ENCODE peak calls at places on chromosome 13, in nine cellular contexts. One of them, this sample, is unnamed.

GRCh38 chr13:98364648-98365047 is 187.6 kb upstream of the RNF113B start:
- DNase-seq in tibial artery: no peak
- DNase-seq in mammary epithelial cell: no peak
- DNase-seq in mucosa of descending colon: no peak
- DNase-seq in left lung: no peak
- DNase-seq in transverse colon: no peak
- DNase-seq in BE2C: no peak
- DNase-seq in fibroblast of lung: no peak
- DNase-seq in cardiac muscle cell: no peak
- DNase-seq in this sample: no peak

GRCh38 chr13:34345601-34345939 is 527.6 kb downstream of the RFC3 start:
- DNase-seq in BE2C: no peak
- DNase-seq in mucosa of descending colon: no peak
- DNase-seq in transverse colon: no peak
- DNase-seq in left lung: no peak
- DNase-seq in cardiac muscle cell: no peak
- DNase-seq in mammary epithelial cell: no peak
- DNase-seq in fibroblast of lung: no peak
- DNase-seq in tibial artery: no peak
- DNase-seq in this sample: no peak

GRCh38 chr13:29522044-29522685 is 73.3 kb downstream of the SLC7A1 start:
- DNase-seq in cardiac muscle cell: no peak
- DNase-seq in mucosa of descending colon: no peak
- DNase-seq in tibial artery: peak; percentile 76
- DNase-seq in BE2C: peak; percentile 73
- DNase-seq in fibroblast of lung: peak; percentile 82
- DNase-seq in left lung: no peak
- DNase-seq in mammary epithelial cell: no peak
- DNase-seq in transverse colon: no peak
- DNase-seq in this sample: no peak

GRCh38 chr13:25898991-25899390 is 152.8 kb downstream of the SHISA2 start:
- DNase-seq in BE2C: no peak
- DNase-seq in fibroblast of lung: no peak
- DNase-seq in cardiac muscle cell: no peak
- DNase-seq in mucosa of descending colon: no peak
- DNase-seq in tibial artery: no peak
- DNase-seq in left lung: no peak
- DNase-seq in mammary epithelial cell: no peak
- DNase-seq in transverse colon: no peak
- DNase-seq in this sample: no peak

GRCh38 chr13:29497137-29497654 is 98.3 kb downstream of the SLC7A1 start:
- DNase-seq in tibial artery: no peak
- DNase-seq in mucosa of descending colon: no peak
- DNase-seq in left lung: no peak
- DNase-seq in fibroblast of lung: peak; percentile 74
- DNase-seq in transverse colon: peak; percentile 30
- DNase-seq in BE2C: no peak
- DNase-seq in mammary epithelial cell: no peak
- DNase-seq in cardiac muscle cell: peak; percentile 45
- DNase-seq in this sample: no peak

GRCh38 chr13:46593403-46593802 is 40.4 kb downstream of the LRCH1 start:
- DNase-seq in BE2C: no peak
- DNase-seq in fibroblast of lung: no peak
- DNase-seq in mucosa of descending colon: no peak
- DNase-seq in mammary epithelial cell: no peak
- DNase-seq in tibial artery: no peak
- DNase-seq in left lung: no peak
- DNase-seq in transverse colon: no peak
- DNase-seq in cardiac muscle cell: no peak
- DNase-seq in this sample: no peak

GRCh38 chr13:30049692-30050091 is 199.3 kb upstream of the UBL3 start:
- DNase-seq in tibial artery: no peak
- DNase-seq in left lung: no peak
- DNase-seq in mucosa of descending colon: no peak
- DNase-seq in transverse colon: no peak
- DNase-seq in BE2C: no peak
- DNase-seq in fibroblast of lung: no peak
- DNase-seq in cardiac muscle cell: peak; percentile 55
- DNase-seq in mammary epithelial cell: peak; percentile 74
- DNase-seq in this sample: no peak

GRCh38 chr13:33616130-33616529 is 201.8 kb upstream of the RFC3 start:
- DNase-seq in left lung: no peak
- DNase-seq in BE2C: no peak
- DNase-seq in transverse colon: no peak
- DNase-seq in fibroblast of lung: no peak
- DNase-seq in mucosa of descending colon: no peak
- DNase-seq in mammary epithelial cell: no peak
- DNase-seq in tibial artery: no peak
- DNase-seq in cardiac muscle cell: no peak
- DNase-seq in this sample: no peak

GRCh38 chr13:113545931-113546516 is 38.5 kb upstream of the TFDP1 start:
- DNase-seq in BE2C: no peak
- DNase-seq in cardiac muscle cell: no peak
- DNase-seq in transverse colon: peak; percentile 4
- DNase-seq in tibial artery: no peak
- DNase-seq in mucosa of descending colon: no peak
- DNase-seq in fibroblast of lung: no peak
- DNase-seq in left lung: peak; percentile 23
- DNase-seq in mammary epithelial cell: no peak
- DNase-seq in this sample: peak; percentile 60

GRCh38 chr13:50421457-50422130 is 406.4 kb downstream of the KCNRG start:
- DNase-seq in mucosa of descending colon: no peak
- DNase-seq in mammary epithelial cell: peak; percentile 51
- DNase-seq in tibial artery: no peak
- DNase-seq in cardiac muscle cell: no peak
- DNase-seq in transverse colon: no peak
- DNase-seq in BE2C: no peak
- DNase-seq in left lung: no peak
- DNase-seq in fibroblast of lung: peak; percentile 38
- DNase-seq in this sample: no peak

GRCh38 chr13:78595458-78595818 is 7.9 kb downstream of the POU4F1 start:
- DNase-seq in BE2C: no peak
- DNase-seq in mucosa of descending colon: no peak
- DNase-seq in fibroblast of lung: peak; percentile 11
- DNase-seq in left lung: no peak
- DNase-seq in mammary epithelial cell: no peak
- DNase-seq in cardiac muscle cell: no peak
- DNase-seq in transverse colon: no peak
- DNase-seq in tibial artery: no peak
- DNase-seq in this sample: no peak

GRCh38 chr13:109436055-109436622 is 350.2 kb downstream of the IRS2 start:
- DNase-seq in transverse colon: no peak
- DNase-seq in BE2C: no peak
- DNase-seq in cardiac muscle cell: no peak
- DNase-seq in fibroblast of lung: no peak
- DNase-seq in mucosa of descending colon: no peak
- DNase-seq in left lung: no peak
- DNase-seq in mammary epithelial cell: peak; percentile 98
- DNase-seq in tibial artery: no peak
- DNase-seq in this sample: peak; percentile 83

DNA sequence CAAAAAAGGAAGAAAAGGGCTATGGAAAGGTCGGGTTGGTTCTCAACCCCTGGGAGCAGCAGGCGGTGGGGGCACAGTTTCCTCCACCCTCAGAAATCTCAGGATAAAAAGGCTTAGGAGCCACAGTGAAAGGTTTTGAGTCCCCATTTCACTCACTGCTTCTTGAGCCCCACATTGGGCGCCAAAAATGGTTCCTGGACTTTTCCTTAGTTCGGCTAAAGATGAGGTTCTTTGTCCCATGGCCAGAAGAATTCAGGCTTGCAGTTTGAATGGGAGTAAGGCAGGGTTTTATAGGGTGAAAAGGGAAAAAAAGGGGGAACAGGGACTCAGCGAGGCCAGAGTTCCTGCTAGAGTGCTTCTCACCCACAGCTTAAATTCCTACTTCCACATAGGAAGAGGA is 179.5 kb downstream of the GGACT start:
- DNase-seq in mucosa of descending colon: no peak
- DNase-seq in BE2C: no peak
- DNase-seq in transverse colon: no peak
- DNase-seq in tibial artery: no peak
- DNase-seq in mammary epithelial cell: peak; percentile 6
- DNase-seq in cardiac muscle cell: no peak
- DNase-seq in left lung: no peak
- DNase-seq in fibroblast of lung: no peak
- DNase-seq in this sample: no peak
- H3K9me3 ChIP-seq in mucosa of descending colon: peaks cover 62% of the 10 kb centered on the region
- H3K9me3 ChIP-seq in BE2C: no peaks in the 10 kb centered on the region
- H3K9me3 ChIP-seq in transverse colon: peaks cover 44% of the 10 kb centered on the region
- H3K9me3 ChIP-seq in tibial artery: peaks cover 14% of the 10 kb centered on the region
- H3K9me3 ChIP-seq in mammary epithelial cell: peaks cover 23% of the 10 kb centered on the region
- H3K9me3 ChIP-seq in cardiac muscle cell: no peaks in the 10 kb centered on the region
- H3K9me3 ChIP-seq in left lung: peaks cover 25% of the 10 kb centered on the region
- H3K9me3 ChIP-seq in fibroblast of lung: peaks cover 2% of the 10 kb centered on the region
- H3K9me3 ChIP-seq in this sample: peaks cover 7% of the 10 kb centered on the region

DNA sequence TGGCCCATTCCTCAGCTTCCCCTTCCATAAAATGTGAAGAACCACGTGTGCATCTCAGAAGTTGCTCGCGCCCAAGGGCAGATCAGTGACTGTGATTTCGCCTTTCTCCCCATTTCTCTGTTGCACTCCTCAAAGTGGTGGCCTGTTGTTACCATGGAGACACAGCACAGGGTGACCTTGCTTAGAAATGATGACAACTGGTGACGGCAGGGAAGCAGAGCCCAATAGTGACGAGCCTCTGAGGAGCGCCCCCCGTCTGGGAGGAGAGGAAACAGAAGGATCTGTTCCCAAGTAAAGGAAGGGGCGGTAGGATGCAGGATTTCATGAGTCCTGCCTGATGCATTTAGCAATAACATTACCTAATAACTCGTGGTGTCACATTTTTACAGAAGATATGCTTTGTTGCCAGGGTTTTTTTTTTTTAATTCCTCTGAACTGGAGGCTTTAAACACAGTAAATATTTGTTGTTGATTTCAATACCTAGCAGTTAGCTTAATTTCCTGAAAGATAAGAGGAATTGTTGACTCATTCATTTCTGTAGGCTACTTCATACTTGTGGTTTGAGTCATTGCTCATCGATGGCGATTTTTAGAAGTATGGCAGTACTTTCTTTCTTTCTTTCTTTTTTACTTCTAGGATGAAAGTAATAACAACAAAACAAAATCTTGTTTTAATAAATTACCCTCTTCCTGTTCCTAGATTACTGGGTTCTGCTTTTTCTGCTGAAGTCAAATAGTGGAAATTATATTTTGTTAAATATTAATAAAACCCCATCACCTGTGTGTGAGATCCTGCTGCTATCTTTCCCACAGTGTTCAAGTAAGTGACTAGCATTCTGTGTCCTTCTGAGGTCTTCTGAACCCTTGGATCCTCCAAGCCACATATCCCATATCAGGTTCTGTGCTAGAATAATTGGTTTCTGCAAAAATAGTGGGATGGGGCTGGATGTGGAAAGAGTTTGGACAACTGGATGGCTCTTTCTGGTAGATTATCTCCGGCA is 36.0 kb downstream of the MBNL2 start:
- DNase-seq in transverse colon: no peak
- DNase-seq in tibial artery: peak; percentile 69
- DNase-seq in fibroblast of lung: peak; percentile 80
- DNase-seq in mucosa of descending colon: no peak
- DNase-seq in mammary epithelial cell: peak; percentile 79
- DNase-seq in left lung: no peak
- DNase-seq in BE2C: peak; percentile 45
- DNase-seq in cardiac muscle cell: no peak
- DNase-seq in this sample: no peak
- TF ChIP-seq CTCF in transverse colon: no peak
- TF ChIP-seq CTCF in tibial artery: no peak
- TF ChIP-seq CTCF in fibroblast of lung: peak; percentile 28
- TF ChIP-seq CTCF in mucosa of descending colon: no peak
- TF ChIP-seq CTCF in mammary epithelial cell: no peak
- TF ChIP-seq CTCF in left lung: no peak
- TF ChIP-seq CTCF in BE2C: peak; percentile 26
- TF ChIP-seq CTCF in cardiac muscle cell: peak; percentile 39
- TF ChIP-seq CTCF in this sample: peak; percentile 15

GRCh38 chr13:57925250-57925649 is 293.7 kb downstream of the PCDH17 start:
- DNase-seq in BE2C: no peak
- DNase-seq in tibial artery: no peak
- DNase-seq in left lung: no peak
- DNase-seq in transverse colon: no peak
- DNase-seq in mammary epithelial cell: no peak
- DNase-seq in fibroblast of lung: peak; percentile 4
- DNase-seq in cardiac muscle cell: peak; percentile 21
- DNase-seq in mucosa of descending colon: no peak
- DNase-seq in this sample: no peak
- H3K9me3 ChIP-seq in BE2C: no peaks in the 10 kb centered on the region
- H3K9me3 ChIP-seq in tibial artery: no peaks in the 10 kb centered on the region
- H3K9me3 ChIP-seq in left lung: no peaks in the 10 kb centered on the region
- H3K9me3 ChIP-seq in transverse colon: no peaks in the 10 kb centered on the region
- H3K9me3 ChIP-seq in mammary epithelial cell: peaks cover 2% of the 10 kb centered on the region
- H3K9me3 ChIP-seq in fibroblast of lung: no peaks in the 10 kb centered on the region
- H3K9me3 ChIP-seq in cardiac muscle cell: no peaks in the 10 kb centered on the region
- H3K9me3 ChIP-seq in mucosa of descending colon: peaks cover 14% of the 10 kb centered on the region
- H3K9me3 ChIP-seq in this sample: no peaks in the 10 kb centered on the region

GRCh38 chr13:55999709-56000108 is 1141.0 kb upstream of the PRR20A start:
- DNase-seq in cardiac muscle cell: peak; percentile 35
- DNase-seq in transverse colon: no peak
- DNase-seq in mucosa of descending colon: no peak
- DNase-seq in mammary epithelial cell: no peak
- DNase-seq in tibial artery: no peak
- DNase-seq in fibroblast of lung: no peak
- DNase-seq in BE2C: peak; percentile 54
- DNase-seq in left lung: no peak
- DNase-seq in this sample: no peak
- TF ChIP-seq CTCF in cardiac muscle cell: no peak
- TF ChIP-seq CTCF in transverse colon: no peak
- TF ChIP-seq CTCF in mucosa of descending colon: no peak
- TF ChIP-seq CTCF in mammary epithelial cell: no peak
- TF ChIP-seq CTCF in tibial artery: no peak
- TF ChIP-seq CTCF in fibroblast of lung: no peak
- TF ChIP-seq CTCF in BE2C: peak; percentile 63
- TF ChIP-seq CTCF in left lung: no peak
- TF ChIP-seq CTCF in this sample: peak; percentile 12

This sample was measured in RWPE2.